ENCODE peak calls at places on chromosomes 3 and 15, in eight cellular contexts. One of them, this sample, is unnamed.

GRCh38 chr3:40247714-40248113 is 61.8 kb upstream of the EIF1B start:
- DNase-seq in psoas muscle: no peak
- DNase-seq in GM10248: no peak
- DNase-seq in NCI-H1105 treated with DMSO at 0.1 percent for 48 hours: no peak
- DNase-seq in aorta: no peak
- DNase-seq in AG08395: no peak
- DNase-seq in cardiac fibroblast: no peak
- DNase-seq in activated gamma-delta T cell treated with anti-CD3 and anti-CD28 coated beads, Interleukin-2, amount 50 U/mL, for 16 hours: no peak
- DNase-seq in this sample: no peak

GRCh38 chr15:75145027-75145841 is 56.4 kb upstream of the C15orf39 start:
- DNase-seq in psoas muscle: no peak
- DNase-seq in GM10248: no peak
- DNase-seq in NCI-H1105 treated with DMSO at 0.1 percent for 48 hours: no peak
- DNase-seq in aorta: no peak
- DNase-seq in AG08395: no peak
- DNase-seq in cardiac fibroblast: no peak
- DNase-seq in activated gamma-delta T cell treated with anti-CD3 and anti-CD28 coated beads, Interleukin-2, amount 50 U/mL, for 16 hours: no peak
- DNase-seq in this sample: no peak

GRCh38 chr3:29597376-29598008 is 316.6 kb downstream of the RBMS3 start:
- DNase-seq in psoas muscle: no peak
- DNase-seq in GM10248: no peak
- DNase-seq in NCI-H1105 treated with DMSO at 0.1 percent for 48 hours: no peak
- DNase-seq in aorta: no peak
- DNase-seq in AG08395: no peak
- DNase-seq in cardiac fibroblast: peak; percentile 23
- DNase-seq in activated gamma-delta T cell treated with anti-CD3 and anti-CD28 coated beads, Interleukin-2, amount 50 U/mL, for 16 hours: no peak
- DNase-seq in this sample: no peak

GRCh38 chr3:141410861-141411771 is 42.8 kb downstream of the ZBTB38 start:
- DNase-seq in psoas muscle: no peak
- DNase-seq in GM10248: peak; percentile 41
- DNase-seq in NCI-H1105 treated with DMSO at 0.1 percent for 48 hours: no peak
- DNase-seq in aorta: no peak
- DNase-seq in AG08395: no peak
- DNase-seq in cardiac fibroblast: peak; percentile 84
- DNase-seq in activated gamma-delta T cell treated with anti-CD3 and anti-CD28 coated beads, Interleukin-2, amount 50 U/mL, for 16 hours: no peak
- DNase-seq in this sample: no peak

GRCh38 chr15:29920515-29920914 is 98.2 kb upstream of the TJP1 start:
- DNase-seq in psoas muscle: no peak
- DNase-seq in GM10248: no peak
- DNase-seq in NCI-H1105 treated with DMSO at 0.1 percent for 48 hours: no peak
- DNase-seq in aorta: no peak
- DNase-seq in AG08395: no peak
- DNase-seq in cardiac fibroblast: no peak
- DNase-seq in activated gamma-delta T cell treated with anti-CD3 and anti-CD28 coated beads, Interleukin-2, amount 50 U/mL, for 16 hours: no peak
- DNase-seq in this sample: no peak

GRCh38 chr15:73607405-73607804 is 25.8 kb downstream of the NPTN start:
- DNase-seq in psoas muscle: no peak
- DNase-seq in GM10248: peak; percentile 18
- DNase-seq in NCI-H1105 treated with DMSO at 0.1 percent for 48 hours: no peak
- DNase-seq in aorta: no peak
- DNase-seq in AG08395: no peak
- DNase-seq in cardiac fibroblast: no peak
- DNase-seq in activated gamma-delta T cell treated with anti-CD3 and anti-CD28 coated beads, Interleukin-2, amount 50 U/mL, for 16 hours: no peak
- DNase-seq in this sample: no peak

GRCh38 chr3:123297627-123297899 is 95.8 kb downstream of the SEC22A start:
- DNase-seq in psoas muscle: no peak
- DNase-seq in GM10248: no peak
- DNase-seq in NCI-H1105 treated with DMSO at 0.1 percent for 48 hours: no peak
- DNase-seq in aorta: no peak
- DNase-seq in AG08395: no peak
- DNase-seq in cardiac fibroblast: no peak
- DNase-seq in activated gamma-delta T cell treated with anti-CD3 and anti-CD28 coated beads, Interleukin-2, amount 50 U/mL, for 16 hours: no peak
- DNase-seq in this sample: no peak

GRCh38 chr15:80710635-80711553 is 15.8 kb downstream of the ABHD17C start:
- DNase-seq in psoas muscle: no peak
- DNase-seq in GM10248: peak; percentile 19
- DNase-seq in NCI-H1105 treated with DMSO at 0.1 percent for 48 hours: no peak
- DNase-seq in aorta: no peak
- DNase-seq in AG08395: peak; percentile 37
- DNase-seq in cardiac fibroblast: peak; percentile 34
- DNase-seq in activated gamma-delta T cell treated with anti-CD3 and anti-CD28 coated beads, Interleukin-2, amount 50 U/mL, for 16 hours: no peak
- DNase-seq in this sample: no peak

GRCh38 chr15:51199541-51199940 is 104.8 kb upstream of the TNFAIP8L3 start:
- DNase-seq in psoas muscle: no peak
- DNase-seq in GM10248: no peak
- DNase-seq in NCI-H1105 treated with DMSO at 0.1 percent for 48 hours: no peak
- DNase-seq in aorta: no peak
- DNase-seq in AG08395: no peak
- DNase-seq in cardiac fibroblast: no peak
- DNase-seq in activated gamma-delta T cell treated with anti-CD3 and anti-CD28 coated beads, Interleukin-2, amount 50 U/mL, for 16 hours: no peak
- DNase-seq in this sample: no peak

GRCh38 chr3:195196266-195196665 is 74.7 kb downstream of the XXYLT1 start:
- DNase-seq in psoas muscle: no peak
- DNase-seq in GM10248: no peak
- DNase-seq in NCI-H1105 treated with DMSO at 0.1 percent for 48 hours: no peak
- DNase-seq in aorta: no peak
- DNase-seq in AG08395: peak; percentile 65
- DNase-seq in cardiac fibroblast: peak; percentile 81
- DNase-seq in activated gamma-delta T cell treated with anti-CD3 and anti-CD28 coated beads, Interleukin-2, amount 50 U/mL, for 16 hours: no peak
- DNase-seq in this sample: no peak

GRCh38 chr3:171480526-171480925 is 20.3 kb upstream of the TNIK start:
- DNase-seq in psoas muscle: no peak
- DNase-seq in GM10248: peak; percentile 54
- DNase-seq in NCI-H1105 treated with DMSO at 0.1 percent for 48 hours: no peak
- DNase-seq in aorta: no peak
- DNase-seq in AG08395: no peak
- DNase-seq in cardiac fibroblast: no peak
- DNase-seq in activated gamma-delta T cell treated with anti-CD3 and anti-CD28 coated beads, Interleukin-2, amount 50 U/mL, for 16 hours: no peak
- DNase-seq in this sample: no peak

GRCh38 chr15:85380217-85380859 is at the start of gene AKAP13:
- DNase-seq in psoas muscle: peak; percentile 98
- DNase-seq in GM10248: peak; percentile 96
- DNase-seq in NCI-H1105 treated with DMSO at 0.1 percent for 48 hours: peak; percentile 92
- DNase-seq in aorta: peak; percentile 98
- DNase-seq in AG08395: peak; percentile 98
- DNase-seq in cardiac fibroblast: peak; percentile 99
- DNase-seq in activated gamma-delta T cell treated with anti-CD3 and anti-CD28 coated beads, Interleukin-2, amount 50 U/mL, for 16 hours: peak; percentile 90
- DNase-seq in this sample: peak; percentile 76

GRCh38 chr15:28130651-28131050 is 31.5 kb upstream of the OCA2 start:
- DNase-seq in psoas muscle: no peak
- DNase-seq in GM10248: no peak
- DNase-seq in NCI-H1105 treated with DMSO at 0.1 percent for 48 hours: no peak
- DNase-seq in aorta: peak; percentile 48
- DNase-seq in AG08395: no peak
- DNase-seq in cardiac fibroblast: no peak
- DNase-seq in activated gamma-delta T cell treated with anti-CD3 and anti-CD28 coated beads, Interleukin-2, amount 50 U/mL, for 16 hours: no peak
- DNase-seq in this sample: no peak

GRCh38 chr3:124700880-124701684 is 29.2 kb upstream of the UMPS start:
- DNase-seq in psoas muscle: no peak
- DNase-seq in GM10248: no peak
- DNase-seq in NCI-H1105 treated with DMSO at 0.1 percent for 48 hours: no peak
- DNase-seq in aorta: no peak
- DNase-seq in AG08395: no peak
- DNase-seq in cardiac fibroblast: peak; percentile 73
- DNase-seq in activated gamma-delta T cell treated with anti-CD3 and anti-CD28 coated beads, Interleukin-2, amount 50 U/mL, for 16 hours: no peak
- DNase-seq in this sample: no peak

GRCh38 chr3:8492744-8493511 is 8.7 kb upstream of the LMCD1 start:
- DNase-seq in psoas muscle: no peak
- DNase-seq in GM10248: no peak
- DNase-seq in NCI-H1105 treated with DMSO at 0.1 percent for 48 hours: no peak
- DNase-seq in aorta: no peak
- DNase-seq in AG08395: peak; percentile 38
- DNase-seq in cardiac fibroblast: peak; percentile 56
- DNase-seq in activated gamma-delta T cell treated with anti-CD3 and anti-CD28 coated beads, Interleukin-2, amount 50 U/mL, for 16 hours: no peak
- DNase-seq in this sample: no peak

GRCh38 chr3:125137432-125138033 is 75.0 kb downstream of the SLC12A8 start:
- DNase-seq in psoas muscle: peak; percentile 56
- DNase-seq in GM10248: no peak
- DNase-seq in NCI-H1105 treated with DMSO at 0.1 percent for 48 hours: no peak
- DNase-seq in aorta: peak; percentile 81
- DNase-seq in AG08395: peak; percentile 75
- DNase-seq in cardiac fibroblast: peak; percentile 81
- DNase-seq in activated gamma-delta T cell treated with anti-CD3 and anti-CD28 coated beads, Interleukin-2, amount 50 U/mL, for 16 hours: no peak
- DNase-seq in this sample: no peak

GRCh38 chr3:5068531-5068930 is 53.6 kb upstream of the ARL8B start:
- DNase-seq in psoas muscle: no peak
- DNase-seq in GM10248: no peak
- DNase-seq in NCI-H1105 treated with DMSO at 0.1 percent for 48 hours: no peak
- DNase-seq in aorta: no peak
- DNase-seq in AG08395: no peak
- DNase-seq in cardiac fibroblast: no peak
- DNase-seq in activated gamma-delta T cell treated with anti-CD3 and anti-CD28 coated beads, Interleukin-2, amount 50 U/mL, for 16 hours: no peak
- DNase-seq in this sample: no peak

GRCh38 chr15:76376029-76376428 is 39.5 kb downstream of the ISL2 start:
- DNase-seq in psoas muscle: no peak
- DNase-seq in GM10248: no peak
- DNase-seq in NCI-H1105 treated with DMSO at 0.1 percent for 48 hours: no peak
- DNase-seq in aorta: no peak
- DNase-seq in AG08395: no peak
- DNase-seq in cardiac fibroblast: no peak
- DNase-seq in activated gamma-delta T cell treated with anti-CD3 and anti-CD28 coated beads, Interleukin-2, amount 50 U/mL, for 16 hours: no peak
- DNase-seq in this sample: no peak

GRCh38 chr3:99410789-99411311 is 227.5 kb upstream of the COL8A1 start:
- DNase-seq in psoas muscle: no peak
- DNase-seq in GM10248: no peak
- DNase-seq in NCI-H1105 treated with DMSO at 0.1 percent for 48 hours: no peak
- DNase-seq in aorta: peak; percentile 47
- DNase-seq in AG08395: peak; percentile 77
- DNase-seq in cardiac fibroblast: peak; percentile 94
- DNase-seq in activated gamma-delta T cell treated with anti-CD3 and anti-CD28 coated beads, Interleukin-2, amount 50 U/mL, for 16 hours: no peak
- DNase-seq in this sample: no peak

GRCh38 chr3:57080171-57080570 is 19.7 kb downstream of the SPATA12 start:
- DNase-seq in psoas muscle: no peak
- DNase-seq in GM10248: no peak
- DNase-seq in NCI-H1105 treated with DMSO at 0.1 percent for 48 hours: no peak
- DNase-seq in aorta: no peak
- DNase-seq in AG08395: no peak
- DNase-seq in cardiac fibroblast: no peak
- DNase-seq in activated gamma-delta T cell treated with anti-CD3 and anti-CD28 coated beads, Interleukin-2, amount 50 U/mL, for 16 hours: no peak
- DNase-seq in this sample: no peak

GRCh38 chr15:100725121-100726069 is 123.0 kb downstream of the ASB7 start:
- DNase-seq in psoas muscle: no peak
- DNase-seq in GM10248: peak; percentile 13
- DNase-seq in NCI-H1105 treated with DMSO at 0.1 percent for 48 hours: no peak
- DNase-seq in aorta: peak; percentile 58
- DNase-seq in AG08395: peak; percentile 54
- DNase-seq in cardiac fibroblast: peak; percentile 84
- DNase-seq in activated gamma-delta T cell treated with anti-CD3 and anti-CD28 coated beads, Interleukin-2, amount 50 U/mL, for 16 hours: no peak
- DNase-seq in this sample: no peak

GRCh38 chr15:100114100-100114499 is 227.7 kb downstream of the ADAMTS17 start:
- DNase-seq in psoas muscle: peak; percentile 73
- DNase-seq in GM10248: no peak
- DNase-seq in NCI-H1105 treated with DMSO at 0.1 percent for 48 hours: no peak
- DNase-seq in aorta: peak; percentile 83
- DNase-seq in AG08395: peak; percentile 84
- DNase-seq in cardiac fibroblast: peak; percentile 90
- DNase-seq in activated gamma-delta T cell treated with anti-CD3 and anti-CD28 coated beads, Interleukin-2, amount 50 U/mL, for 16 hours: no peak
- DNase-seq in this sample: no peak

GRCh38 chr15:26894181-26894580 is 27.3 kb downstream of the GABRA5 start:
- DNase-seq in psoas muscle: no peak
- DNase-seq in GM10248: peak; percentile 5
- DNase-seq in NCI-H1105 treated with DMSO at 0.1 percent for 48 hours: no peak
- DNase-seq in aorta: no peak
- DNase-seq in AG08395: no peak
- DNase-seq in cardiac fibroblast: no peak
- DNase-seq in activated gamma-delta T cell treated with anti-CD3 and anti-CD28 coated beads, Interleukin-2, amount 50 U/mL, for 16 hours: no peak
- DNase-seq in this sample: no peak

GRCh38 chr3:48039487-48040190 is 23.4 kb upstream of the MAP4 start:
- DNase-seq in psoas muscle: no peak
- DNase-seq in GM10248: no peak
- DNase-seq in NCI-H1105 treated with DMSO at 0.1 percent for 48 hours: no peak
- DNase-seq in aorta: no peak
- DNase-seq in AG08395: peak; percentile 72
- DNase-seq in cardiac fibroblast: peak; percentile 89
- DNase-seq in activated gamma-delta T cell treated with anti-CD3 and anti-CD28 coated beads, Interleukin-2, amount 50 U/mL, for 16 hours: no peak
- DNase-seq in this sample: no peak

GRCh38 chr3:9732753-9733115 is 1.2 kb downstream of the BRPF1 start:
- DNase-seq in psoas muscle: no peak
- DNase-seq in GM10248: no peak
- DNase-seq in NCI-H1105 treated with DMSO at 0.1 percent for 48 hours: no peak
- DNase-seq in aorta: no peak
- DNase-seq in AG08395: peak; percentile 36
- DNase-seq in cardiac fibroblast: peak; percentile 26
- DNase-seq in activated gamma-delta T cell treated with anti-CD3 and anti-CD28 coated beads, Interleukin-2, amount 50 U/mL, for 16 hours: no peak
- DNase-seq in this sample: no peak